ENCODE peak calls at places on chromosomes 12 and 14, in nine cellular contexts. C is GM23338; W is tibial artery; T is CD8-positive, alpha-beta T cell; B is heart left ventricle; D is neural progenitor cell; K is Panc1; P is CD8-positive, alpha-beta memory T cell; Q is lung. Y is an unnamed sample. For H3K27me3, the result is how much of the 10 kb centered on the place peaks cover.

GRCh38 chr14:69662636-69663321 is 51.4 kb downstream of the SUSD6 start:
- DNase-seq in C (no peak), W (no peak), T (no peak), B (no peak), D (no peak), K (no peak), P (no peak), Q (no peak), Y (no peak)

GRCh38 chr14:105255021-105255507 is 6.7 kb downstream of the BTBD6 start:
- DNase-seq in C (no peak), W (no peak), T (no peak), B (peak), D (no peak), K (no peak), P (no peak), Q (no peak), Y (no peak)

GRCh38 chr12:127712561-127712960 is 554.4 kb upstream of the TMEM132C start:
- DNase-seq in C (no peak), W (no peak), T (no peak), B (no peak), D (no peak), K (no peak), P (no peak), Q (no peak), Y (no peak)

GRCh38 chr14:24251880-24252288 is 9.5 kb upstream of the TINF2 start:
- DNase-seq in C (peak), W (no peak), T (no peak), B (no peak), D (no peak), K (no peak), P (no peak), Q (no peak), Y (no peak)

GRCh38 chr12:11836282-11836963 is 186.9 kb downstream of the ETV6 start:
- DNase-seq in C (no peak), W (no peak), T (no peak), B (peak), D (no peak), K (no peak), P (peak), Q (peak), Y (no peak)

GRCh38 chr14:94598816-94599655 is 13.2 kb upstream of the SERPINA3 start:
- DNase-seq in C (peak), W (peak), T (no peak), B (no peak), D (peak), K (no peak), P (no peak), Q (peak), Y (no peak)

GRCh38 chr14:35911097-35911496 is 85.0 kb downstream of the BRMS1L start:
- DNase-seq in C (no peak), W (no peak), T (no peak), B (no peak), D (no peak), K (no peak), P (no peak), Q (no peak), Y (no peak)

GRCh38 chr14:66425402-66425801 is 60.8 kb upstream of the CCDC196 start:
- DNase-seq in C (no peak), W (no peak), T (no peak), B (peak), D (no peak), K (no peak), P (no peak), Q (no peak), Y (no peak)

GRCh38 chr12:47811581-47812484 is 7.9 kb downstream of the HDAC7 start:
- DNase-seq in C (no peak), W (peak), T (no peak), B (peak), D (no peak), K (no peak), P (no peak), Q (no peak), Y (no peak)

GRCh38 chr12:98669751-98670150 is 24.7 kb downstream of the APAF1 start:
- DNase-seq in C (no peak), W (no peak), T (no peak), B (no peak), D (no peak), K (no peak), P (no peak), Q (no peak), Y (no peak)

GRCh38 chr12:28611115-28611435 is 420.8 kb downstream of the CCDC91 start:
- DNase-seq in C (no peak), W (peak), T (no peak), B (no peak), D (no peak), K (no peak), P (no peak), Q (no peak), Y (no peak)

GRCh38 chr14:22838631-22839041 is 2.3 kb downstream of the MMP14 start:
- DNase-seq in C (no peak), W (no peak), T (no peak), B (peak), D (no peak), K (no peak), P (no peak), Q (no peak), Y (no peak)

GRCh38 chr14:44589180-44589579 is 82.1 kb upstream of the FSCB start:
- DNase-seq in C (no peak), W (no peak), T (no peak), B (no peak), D (no peak), K (no peak), P (no peak), Q (no peak), Y (no peak)

GRCh38 chr14:77141592-77142288 is at the start of gene ZDHHC22:
- DNase-seq in C (peak), W (no peak), T (no peak), B (no peak), D (no peak), K (no peak), P (no peak), Q (no peak), Y (peak)

GRCh38 chr12:31519525-31519924 is 71.4 kb downstream of the DENND5B start:
- DNase-seq in C (no peak), W (no peak), T (no peak), B (no peak), D (no peak), K (no peak), P (no peak), Q (no peak), Y (no peak)

GRCh38 chr12:122051231-122051876 is 27.2 kb upstream of the MLXIP start:
- DNase-seq in C (no peak), W (no peak), T (no peak), B (peak), D (no peak), K (no peak), P (no peak), Q (no peak), Y (no peak)

GRCh38 chr12:1318327-1319031 is 275.9 kb downstream of the FBXL14 start:
- DNase-seq in C (peak), W (no peak), T (no peak), B (no peak), D (peak), K (no peak), P (no peak), Q (peak), Y (no peak)

GRCh38 chr12:72010365-72010764 is 71.7 kb downstream of the TPH2 start:
- DNase-seq in C (no peak), W (no peak), T (no peak), B (no peak), D (no peak), K (no peak), P (no peak), Q (no peak), Y (no peak)

GRCh38 chr12:83075471-83075870 is 388.8 kb downstream of the TMTC2 start:
- DNase-seq in C (no peak), W (no peak), T (no peak), B (no peak), D (no peak), K (no peak), P (no peak), Q (no peak), Y (no peak)

GRCh38 chr14:104220225-104221070 is 82.1 kb downstream of the KIF26A start:
- DNase-seq in C (no peak), W (no peak), T (no peak), B (no peak), D (no peak), K (no peak), P (no peak), Q (no peak), Y (peak)

GRCh38 chr12:52300796-52301691 is 9.7 kb upstream of the KRT81 start:
- DNase-seq in C (peak), W (no peak), T (no peak), B (no peak), D (no peak), K (no peak), P (no peak), Q (no peak), Y (no peak)

GRCh38 chr12:50185975-50186663 is 18.9 kb upstream of the CERS5 start:
- DNase-seq in C (no peak), W (no peak), T (no peak), B (no peak), D (no peak), K (no peak), P (no peak), Q (no peak), Y (no peak)

GRCh38 chr12:51536159-51536558 is 54.9 kb upstream of the SCN8A start:
- DNase-seq in C (peak), W (no peak), T (no peak), B (no peak), D (no peak), K (no peak), P (no peak), Q (no peak), Y (no peak)

GRCh38 chr14:106556665-106557289 is 1030.4 kb downstream of the TMEM121 start:
- DNase-seq in C (peak), W (no peak), T (peak), B (no peak), D (no peak), K (peak), P (peak), Q (peak), Y (peak)

GRCh38 chr14:101128478-101129450 is 225.2 kb upstream of the RTL1 start:
- DNase-seq in C (no peak), W (peak), T (no peak), B (peak), D (peak), K (no peak), P (no peak), Q (peak), Y (no peak)

GRCh38 chr12:32273712-32274111 is 125.6 kb upstream of the FGD4 start:
- DNase-seq in C (peak), W (no peak), T (peak), B (no peak), D (peak), K (no peak), P (peak), Q (no peak), Y (peak)

GRCh38 chr12:66832997-66833396 is 154.1 kb upstream of the GRIP1 start:
- DNase-seq in C (no peak), W (no peak), T (no peak), B (no peak), D (no peak), K (no peak), P (no peak), Q (no peak), Y (no peak)

GRCh38 chr12:85509857-85510256 is 229.8 kb downstream of the ALX1 start:
- DNase-seq in C (no peak), W (no peak), T (no peak), B (no peak), D (no peak), K (no peak), P (no peak), Q (no peak), Y (no peak)

GRCh38 chr12:126228936-126229335 is 1163.7 kb downstream of the AACS start:
- DNase-seq in C (no peak), W (no peak), T (no peak), B (no peak), D (no peak), K (no peak), P (no peak), Q (no peak), Y (no peak)
- H3K27me3 ChIP-seq in C (under half), W (under half), T (under half), B (under half), D (under half), K (under half), P (under half), Q (under half), Y (under half)

GRCh38 chr12:42445891-42446290 is 119.9 kb downstream of the PPHLN1 start:
- DNase-seq in C (no peak), W (no peak), T (no peak), B (no peak), D (no peak), K (no peak), P (no peak), Q (no peak), Y (no peak)
- H3K27ac ChIP-seq in C (no peak), W (no peak), T (no peak), B (no peak), D (peak), K (no peak), P (no peak), Q (no peak), Y (no peak)

GRCh38 chr12:114691810-114692557 is 8.0 kb upstream of the TBX3 start:
- DNase-seq in C (peak), W (no peak), T (no peak), B (no peak), D (peak), K (no peak), P (no peak), Q (no peak), Y (no peak)

GRCh38 chr12:114689075-114689994 is 5.4 kb upstream of the TBX3 start:
- DNase-seq in C (peak), W (no peak), T (no peak), B (no peak), D (no peak), K (no peak), P (no peak), Q (no peak), Y (no peak)

GRCh38 chr12:114692558-114693531 is 8.9 kb upstream of the TBX3 start:
- DNase-seq in C (peak), W (no peak), T (no peak), B (no peak), D (peak), K (no peak), P (no peak), Q (no peak), Y (no peak)

GRCh38 chr12:114690267-114691135 is 6.5 kb upstream of the TBX3 start:
- DNase-seq in C (peak), W (no peak), T (no peak), B (no peak), D (no peak), K (no peak), P (no peak), Q (no peak), Y (no peak)

DNA sequence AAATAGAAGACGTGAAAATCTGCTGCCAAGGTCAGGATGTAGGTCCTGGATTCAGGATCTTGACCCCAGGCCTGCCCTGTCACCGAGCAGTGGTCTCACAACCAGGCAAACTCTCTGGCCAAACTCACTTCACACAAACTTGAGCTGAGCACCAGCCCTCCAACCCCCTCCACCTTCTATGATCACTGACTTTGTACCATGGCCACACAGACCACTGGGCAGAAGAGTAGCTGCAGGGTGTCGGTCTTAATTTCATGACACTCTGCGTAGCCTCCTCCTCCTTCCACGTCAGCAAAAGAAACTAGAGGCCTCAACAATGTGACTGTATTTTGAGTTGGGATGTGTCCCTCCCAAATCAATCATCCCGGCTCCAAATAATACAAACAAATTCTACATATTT is 7.2 kb upstream of the TBX3 start:
- DNase-seq in C (no peak), W (no peak), T (no peak), B (no peak), D (peak), K (no peak), P (no peak), Q (no peak), Y (no peak)
- H3K27me3 ChIP-seq in C (half or more), W (half or more), T (under half), B (half or more), D (half or more), K (under half), P (half or more), Q (under half), Y (half or more)

GRCh38 chr12:57216014-57216891 is at the start of gene NXPH4:
- DNase-seq in C (peak), W (peak), T (peak), B (peak), D (peak), K (no peak), P (no peak), Q (no peak), Y (peak)
- H3K27ac ChIP-seq in C (no peak), W (no peak), T (no peak), B (no peak), D (no peak), K (no peak), P (no peak), Q (no peak), Y (no peak)

GRCh38 chr14:57943038-57943437 is 77.1 kb upstream of the SLC35F4 start:
- DNase-seq in C (no peak), W (no peak), T (no peak), B (no peak), D (no peak), K (no peak), P (no peak), Q (no peak), Y (no peak)

GRCh38 chr14:57943541-57943940 is 77.6 kb upstream of the SLC35F4 start:
- DNase-seq in C (no peak), W (no peak), T (no peak), B (no peak), D (no peak), K (no peak), P (no peak), Q (no peak), Y (no peak)

GRCh38 chr14:57938533-57938932 is 72.6 kb upstream of the SLC35F4 start:
- DNase-seq in C (no peak), W (no peak), T (no peak), B (no peak), D (no peak), K (no peak), P (no peak), Q (no peak), Y (no peak)

GRCh38 chr14:57937681-57938080 is 71.8 kb upstream of the SLC35F4 start:
- DNase-seq in C (no peak), W (no peak), T (no peak), B (no peak), D (no peak), K (no peak), P (no peak), Q (no peak), Y (no peak)

GRCh38 chr14:57939084-57939483 is 73.2 kb upstream of the SLC35F4 start:
- DNase-seq in C (no peak), W (no peak), T (no peak), B (no peak), D (no peak), K (no peak), P (no peak), Q (no peak), Y (no peak)
- H3K27me3 ChIP-seq in C (under half), W (under half), T (under half), B (under half), D (under half), K (under half), P (under half), Q (under half), Y (under half)

DNA sequence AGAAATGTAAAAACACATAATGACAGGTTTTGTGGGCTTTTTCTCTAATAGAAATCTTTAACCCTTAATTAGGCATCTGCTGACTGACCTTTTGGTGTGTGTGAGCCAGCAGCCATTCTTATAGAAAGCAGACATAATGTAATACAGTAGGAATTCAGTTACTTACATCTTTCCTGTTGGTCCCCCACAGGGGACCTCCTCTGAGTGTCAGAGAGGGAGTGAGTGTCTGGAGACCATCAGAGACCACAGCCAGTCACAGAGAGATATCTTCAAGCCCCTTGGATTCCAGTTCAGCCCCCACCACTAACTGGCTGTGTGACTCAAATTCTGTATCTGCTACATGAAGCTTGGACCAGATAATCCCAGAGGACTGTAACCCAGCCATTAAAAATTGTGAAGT is 4.2 kb downstream of the ANO4 start:
- DNase-seq in C (no peak), W (no peak), T (no peak), B (no peak), D (no peak), K (no peak), P (no peak), Q (no peak), Y (no peak)
- H3K27ac ChIP-seq in C (no peak), W (no peak), T (no peak), B (no peak), D (no peak), K (no peak), P (no peak), Q (no peak), Y (no peak)

DNA sequence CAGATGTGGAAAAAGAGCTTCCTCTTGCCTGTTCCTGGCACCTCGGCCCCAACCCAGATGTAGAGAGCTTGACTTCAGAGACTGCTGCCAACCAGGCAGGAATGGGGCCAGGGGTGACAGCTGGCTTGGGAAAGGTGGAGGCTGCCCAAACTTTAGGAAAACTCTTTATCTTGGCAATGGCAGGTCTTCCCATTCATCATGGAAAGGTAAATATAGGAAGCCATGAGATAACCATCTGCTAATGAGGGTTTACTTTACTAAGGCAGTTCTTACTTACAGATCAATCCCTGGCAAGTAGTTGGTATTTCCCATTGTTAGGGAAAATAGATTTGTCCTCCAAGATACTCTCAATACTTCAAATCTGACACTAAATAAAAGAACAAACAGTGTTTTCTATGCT is 143.1 kb upstream of the NUDT4 start:
- DNase-seq in C (no peak), W (no peak), T (no peak), B (no peak), D (no peak), K (no peak), P (no peak), Q (no peak), Y (no peak)
- H3K27me3 ChIP-seq in C (under half), W (under half), T (under half), B (under half), D (under half), K (under half), P (under half), Q (under half), Y (under half)

GRCh38 chr12:100020370-100020769 is 35.6 kb upstream of the ANKS1B start:
- DNase-seq in C (peak), W (no peak), T (no peak), B (no peak), D (no peak), K (no peak), P (no peak), Q (no peak), Y (peak)
- H3K27ac ChIP-seq in C (no peak), W (no peak), T (no peak), B (no peak), D (no peak), K (no peak), P (no peak), Q (no peak), Y (no peak)